ENCODE peak calls at places on chromosomes 4 and X, in six cellular contexts. Z is iPS-NIHi11, T is GM13977, E is T-cell, S is spleen, F is hypothalamus. X is an unnamed sample.

GRCh38 chr4:151260526-151260925 is 16.4 kb upstream of the PRSS48 start:
- DNase-seq in Z (no peak), T (no peak), E (no peak), S (no peak), F (no peak), X (no peak)

GRCh38 chrX:154526901-154527675 is 11.1 kb upstream of the FAM3A start:
- DNase-seq in Z (peak), T (peak), E (peak), S (peak), F (peak), X (peak)

GRCh38 chr4:2570036-2570435 is 33.6 kb downstream of the FAM193A start:
- DNase-seq in Z (no peak), T (no peak), E (no peak), S (no peak), F (no peak), X (no peak)

GRCh38 chrX:131041652-131042051 is 16.5 kb upstream of the ARHGAP36 start:
- DNase-seq in Z (no peak), T (no peak), E (no peak), S (no peak), F (no peak), X (no peak)

GRCh38 chrX:122833230-122833629 is 350.8 kb upstream of the GRIA3 start:
- DNase-seq in Z (no peak), T (no peak), E (no peak), S (no peak), F (no peak), X (no peak)

GRCh38 chrX:21778236-21778635 is 20.3 kb upstream of the SMPX start:
- DNase-seq in Z (no peak), T (no peak), E (no peak), S (no peak), F (no peak), X (no peak)

GRCh38 chr4:38163216-38164006 is 203.2 kb downstream of the PTTG2 start:
- DNase-seq in Z (no peak), T (peak), E (no peak), S (no peak), F (no peak), X (no peak)

GRCh38 chr4:148426643-148427042 is 15.6 kb downstream of the NR3C2 start:
- DNase-seq in Z (no peak), T (no peak), E (no peak), S (no peak), F (no peak), X (no peak)

GRCh38 chr4:185305979-185306442 is 89.7 kb downstream of the LRP2BP start:
- DNase-seq in Z (peak), T (no peak), E (no peak), S (no peak), F (no peak), X (no peak)

GRCh38 chr4:23135792-23136645 is 443.3 kb downstream of the GBA3 start:
- DNase-seq in Z (peak), T (peak), E (no peak), S (no peak), F (no peak), X (no peak)

GRCh38 chrX:154603438-154604430 is 15.3 kb downstream of the CTAG1B start:
- DNase-seq in Z (no peak), T (no peak), E (no peak), S (no peak), F (no peak), X (no peak)

GRCh38 chr4:72360075-72360474 is 208.9 kb downstream of the ADAMTS3 start:
- DNase-seq in Z (no peak), T (no peak), E (no peak), S (no peak), F (no peak), X (no peak)

GRCh38 chr4:133147922-133148689 is 988 bp upstream of the PCDH10 start:
- DNase-seq in Z (peak), T (peak), E (no peak), S (peak), F (peak), X (peak)

GRCh38 chrX:74911494-74911893 is 13.8 kb downstream of the NEXMIF start:
- DNase-seq in Z (no peak), T (no peak), E (no peak), S (no peak), F (no peak), X (no peak)

GRCh38 chrX:56233682-56234081 is 1.5 kb downstream of the KLF8 start:
- DNase-seq in Z (peak), T (peak), E (no peak), S (no peak), F (no peak), X (peak)

GRCh38 chr4:159390648-159391047 is 287.8 kb downstream of the RAPGEF2 start:
- DNase-seq in Z (no peak), T (no peak), E (no peak), S (no peak), F (no peak), X (no peak)

GRCh38 chr4:110633358-110634319 is 10.8 kb upstream of the PITX2 start:
- DNase-seq in Z (no peak), T (peak), E (no peak), S (no peak), F (no peak), X (no peak)

GRCh38 chr4:107034982-107035710 is 967 bp downstream of the DKK2 start:
- DNase-seq in Z (peak), T (peak), E (no peak), S (peak), F (no peak), X (peak)

GRCh38 chrX:6738518-6739470 is 203.9 kb upstream of the VCX3A start:
- DNase-seq in Z (no peak), T (peak), E (no peak), S (no peak), F (no peak), X (no peak)

GRCh38 chr4:1405636-1406415 is 416 bp downstream of the NKX1-1 start:
- DNase-seq in Z (peak), T (peak), E (no peak), S (no peak), F (no peak), X (peak)

GRCh38 chr4:80091184-80091583 is 18.2 kb upstream of the ANTXR2 start:
- DNase-seq in Z (no peak), T (no peak), E (no peak), S (no peak), F (no peak), X (no peak)

GRCh38 chr4:186946682-186947294 is 223.1 kb upstream of the FAT1 start:
- DNase-seq in Z (peak), T (no peak), E (no peak), S (no peak), F (no peak), X (no peak)

GRCh38 chrX:13028871-13029336 is 15.5 kb downstream of the FAM9C start:
- DNase-seq in Z (peak), T (no peak), E (no peak), S (no peak), F (no peak), X (no peak)

GRCh38 chr4:66681962-66682361 is 863.3 kb downstream of the CENPC start:
- DNase-seq in Z (no peak), T (no peak), E (no peak), S (no peak), F (no peak), X (no peak)

GRCh38 chrX:103063191-103063845 is 653 bp downstream of the BEX1 start:
- DNase-seq in Z (peak), T (peak), E (no peak), S (no peak), F (peak), X (peak)

GRCh38 chr4:26558166-26558895 is 25.6 kb upstream of the TBC1D19 start:
- DNase-seq in Z (no peak), T (no peak), E (no peak), S (no peak), F (no peak), X (no peak)

GRCh38 chrX:125205918-125206665 is 113.6 kb upstream of the TEX13C start:
- DNase-seq in Z (peak), T (no peak), E (no peak), S (peak), F (peak), X (peak)

GRCh38 chr4:6728320-6729029 is 12.5 kb downstream of the BLOC1S4 start:
- DNase-seq in Z (no peak), T (no peak), E (no peak), S (no peak), F (no peak), X (no peak)

GRCh38 chrX:37871626-37872302 is 24.4 kb upstream of the DYNLT3 start:
- DNase-seq in Z (peak), T (no peak), E (no peak), S (no peak), F (no peak), X (no peak)

GRCh38 chrX:152884171-152884570 is 13.7 kb upstream of the ZNF185 start:
- DNase-seq in Z (no peak), T (no peak), E (no peak), S (peak), F (no peak), X (peak)

X was measured in dorsolateral prefrontal cortex.